ENCODE peak calls at places on chromosome 10, in seven cellular contexts. N is CD8-positive, alpha-beta T cell; Y is fibroblast of lung; C is right lobe of liver; S is heart right ventricle; L is thyroid gland; A is PC-9. W is an unnamed sample. For H3K4me1 and H3K36me3, the result is how much of the 10 kb centered on the place peaks cover.

GRCh38 chr10:62025134-62025794 is 123.8 kb downstream of the ARID5B start:
- DNase-seq in N (no peak), Y (peak), C (no peak), S (no peak), L (no peak), A (no peak), W (no peak)

GRCh38 chr10:21989453-21990154 is 13.9 kb downstream of the DNAJC1 start:
- DNase-seq in N (no peak), Y (peak), C (no peak), S (peak), L (peak), A (peak), W (no peak)

GRCh38 chr10:48525956-48526355 is 78.9 kb downstream of the ARHGAP22 start:
- DNase-seq in N (no peak), Y (no peak), C (no peak), S (no peak), L (no peak), A (no peak), W (no peak)

GRCh38 chr10:83990126-83990525 is 149.2 kb upstream of the GHITM start:
- DNase-seq in N (no peak), Y (no peak), C (no peak), S (no peak), L (no peak), A (no peak), W (no peak)

GRCh38 chr10:84088626-84089025 is 50.7 kb upstream of the GHITM start:
- DNase-seq in N (no peak), Y (no peak), C (no peak), S (no peak), L (peak), A (no peak), W (no peak)

GRCh38 chr10:130774871-130775270 is 536.6 kb downstream of the TCERG1L start:
- DNase-seq in N (no peak), Y (no peak), C (peak), S (no peak), L (no peak), A (no peak), W (peak)

GRCh38 chr10:26480909-26481703 is 43.0 kb downstream of the APBB1IP start:
- DNase-seq in N (no peak), Y (no peak), C (no peak), S (no peak), L (peak), A (no peak), W (no peak)

GRCh38 chr10:86899670-86900276 is 57.6 kb downstream of the MMRN2 start:
- DNase-seq in N (no peak), Y (peak), C (no peak), S (no peak), L (peak), A (peak), W (no peak)

GRCh38 chr10:8159628-8160165 is 105.2 kb downstream of the GATA3 start:
- DNase-seq in N (no peak), Y (peak), C (no peak), S (no peak), L (no peak), A (no peak), W (no peak)

GRCh38 chr10:61869772-61870520 is 31.6 kb upstream of the ARID5B start:
- DNase-seq in N (no peak), Y (peak), C (no peak), S (no peak), L (no peak), A (no peak), W (no peak)

GRCh38 chr10:31929986-31930675 is 1.5 kb upstream of the ARHGAP12 start:
- DNase-seq in N (peak), Y (no peak), C (no peak), S (no peak), L (no peak), A (no peak), W (no peak)
- H3K4me3 ChIP-seq in N (peak), Y (peak), C (peak), S (peak), L (no peak), A (peak), W (no peak)

GRCh38 chr10:119315128-119316001 is 108.0 kb downstream of the GRK5 start:
- DNase-seq in N (peak), Y (peak), C (no peak), S (peak), L (peak), A (peak), W (no peak)
- H3K4me1 ChIP-seq in N (under half), Y (under half), C (under half), S (under half), L (half or more), A (under half), W (under half)

GRCh38 chr10:96541921-96542320 is 28.2 kb upstream of the TLL2 start:
- DNase-seq in N (no peak), Y (peak), C (no peak), S (no peak), L (no peak), A (no peak), W (no peak)
- H3K36me3 ChIP-seq in N (under half), Y (under half), C (under half), S (under half), L (under half), A (under half), W (under half)

GRCh38 chr10:96292971-96293909 is 11.0 kb upstream of the DNTT start:
- DNase-seq in N (no peak), Y (peak), C (no peak), S (no peak), L (no peak), A (no peak), W (peak)

GRCh38 chr10:96298362-96298761 is 5.9 kb upstream of the DNTT start:
- DNase-seq in N (no peak), Y (no peak), C (no peak), S (no peak), L (no peak), A (no peak), W (no peak)

GRCh38 chr10:96299383-96299782 is 4.9 kb upstream of the DNTT start:
- DNase-seq in N (peak), Y (no peak), C (no peak), S (no peak), L (no peak), A (no peak), W (no peak)

GRCh38 chr10:96290368-96291133 is 13.7 kb upstream of the DNTT start:
- DNase-seq in N (no peak), Y (no peak), C (no peak), S (no peak), L (no peak), A (no peak), W (no peak)

DNA sequence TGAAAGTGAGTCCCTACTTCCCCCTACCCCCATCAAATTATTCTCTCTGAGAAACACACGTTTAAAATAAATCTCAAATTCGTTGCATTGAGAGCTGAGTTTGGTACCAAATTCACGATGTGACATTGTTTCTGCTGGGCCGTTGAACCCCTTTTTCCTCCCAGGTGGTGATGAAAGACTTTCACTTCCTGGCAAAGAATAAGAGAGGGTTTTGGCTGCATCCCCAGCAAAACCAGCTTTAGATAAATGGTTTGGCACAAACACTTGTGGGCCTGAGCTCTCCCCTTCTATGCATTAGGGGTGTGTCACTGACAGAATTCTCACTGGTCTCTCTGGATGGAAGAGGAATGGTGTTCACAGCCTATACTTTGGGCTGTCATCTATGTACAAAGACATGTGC is 8.8 kb upstream of the DNTT start:
- DNase-seq in N (no peak), Y (no peak), C (no peak), S (no peak), L (no peak), A (no peak), W (no peak)
- H3K4me3 ChIP-seq in N (no peak), Y (no peak), C (no peak), S (no peak), L (no peak), A (no peak), W (no peak)